ENCODE peak calls at places on chromosome 21, in seven cellular contexts. One of them, this sample, is unnamed.

GRCh38 chr21:37478821-37479220 is 112.2 kb downstream of the DYRK1A start:
- DNase-seq in Kasumi-1: no peak
- DNase-seq in LHCN-M2: no peak
- DNase-seq in NCI-H774: no peak
- DNase-seq in hypothalamus: no peak
- DNase-seq in EL: no peak
- DNase-seq in HCT116: no peak
- DNase-seq in this sample: no peak

GRCh38 chr21:28473530-28474225 is 519.0 kb downstream of the LTN1 start:
- DNase-seq in Kasumi-1: no peak
- DNase-seq in LHCN-M2: peak; percentile 62
- DNase-seq in NCI-H774: no peak
- DNase-seq in hypothalamus: no peak
- DNase-seq in EL: peak; percentile 12
- DNase-seq in HCT116: no peak
- DNase-seq in this sample: no peak

GRCh38 chr21:44065428-44065827 is 41.8 kb upstream of the PWP2 start:
- DNase-seq in Kasumi-1: peak; percentile 85
- DNase-seq in LHCN-M2: no peak
- DNase-seq in NCI-H774: no peak
- DNase-seq in hypothalamus: no peak
- DNase-seq in EL: peak; percentile 12
- DNase-seq in HCT116: no peak
- DNase-seq in this sample: peak; percentile 90

GRCh38 chr21:36297938-36298572 is 21.9 kb upstream of the MORC3 start:
- DNase-seq in Kasumi-1: peak; percentile 93
- DNase-seq in LHCN-M2: peak; percentile 26
- DNase-seq in NCI-H774: no peak
- DNase-seq in hypothalamus: no peak
- DNase-seq in EL: peak; percentile 10
- DNase-seq in HCT116: no peak
- DNase-seq in this sample: peak; percentile 78

GRCh38 chr21:37207441-37208009 is 59.6 kb downstream of the VPS26C start:
- DNase-seq in Kasumi-1: peak; percentile 55
- DNase-seq in LHCN-M2: peak; percentile 27
- DNase-seq in NCI-H774: no peak
- DNase-seq in hypothalamus: no peak
- DNase-seq in EL: no peak
- DNase-seq in HCT116: peak; percentile 59
- DNase-seq in this sample: peak; percentile 33

GRCh38 chr21:44509539-44509938 is 30.5 kb downstream of the KRTAP10-1 start:
- DNase-seq in Kasumi-1: peak; percentile 37
- DNase-seq in LHCN-M2: peak; percentile 14
- DNase-seq in NCI-H774: no peak
- DNase-seq in hypothalamus: no peak
- DNase-seq in EL: no peak
- DNase-seq in HCT116: peak; percentile 29
- DNase-seq in this sample: no peak

GRCh38 chr21:45655071-45655470 is 11.5 kb downstream of the PCBP3 start:
- DNase-seq in Kasumi-1: no peak
- DNase-seq in LHCN-M2: peak; percentile 24
- DNase-seq in NCI-H774: no peak
- DNase-seq in hypothalamus: no peak
- DNase-seq in EL: peak; percentile 15
- DNase-seq in HCT116: no peak
- DNase-seq in this sample: no peak

GRCh38 chr21:38869946-38870345 is 64.2 kb downstream of the ETS2 start:
- DNase-seq in Kasumi-1: no peak
- DNase-seq in LHCN-M2: peak; percentile 28
- DNase-seq in NCI-H774: peak; percentile 54
- DNase-seq in hypothalamus: no peak
- DNase-seq in EL: no peak
- DNase-seq in HCT116: no peak
- DNase-seq in this sample: no peak

GRCh38 chr21:41861987-41862386 is 17.2 kb downstream of the PRDM15 start:
- DNase-seq in Kasumi-1: no peak
- DNase-seq in LHCN-M2: no peak
- DNase-seq in NCI-H774: no peak
- DNase-seq in hypothalamus: no peak
- DNase-seq in EL: no peak
- DNase-seq in HCT116: no peak
- DNase-seq in this sample: no peak

GRCh38 chr21:33071878-33072306 is 2.0 kb downstream of the OLIG1 start:
- DNase-seq in Kasumi-1: peak; percentile 3
- DNase-seq in LHCN-M2: no peak
- DNase-seq in NCI-H774: no peak
- DNase-seq in hypothalamus: no peak
- DNase-seq in EL: peak; percentile 21
- DNase-seq in HCT116: no peak
- DNase-seq in this sample: peak; percentile 3

GRCh38 chr21:45417256-45417950 is 12.4 kb downstream of the COL18A1 start:
- DNase-seq in Kasumi-1: no peak
- DNase-seq in LHCN-M2: peak; percentile 46
- DNase-seq in NCI-H774: no peak
- DNase-seq in hypothalamus: no peak
- DNase-seq in EL: no peak
- DNase-seq in HCT116: no peak
- DNase-seq in this sample: no peak

GRCh38 chr21:41948404-41948895 is 5.4 kb downstream of the C2CD2 start:
- DNase-seq in Kasumi-1: no peak
- DNase-seq in LHCN-M2: peak; percentile 25
- DNase-seq in NCI-H774: no peak
- DNase-seq in hypothalamus: no peak
- DNase-seq in EL: no peak
- DNase-seq in HCT116: no peak
- DNase-seq in this sample: no peak

GRCh38 chr21:43294194-43294902 is 125.5 kb downstream of the CRYAA start:
- DNase-seq in Kasumi-1: no peak
- DNase-seq in LHCN-M2: no peak
- DNase-seq in NCI-H774: no peak
- DNase-seq in hypothalamus: no peak
- DNase-seq in EL: no peak
- DNase-seq in HCT116: no peak
- DNase-seq in this sample: no peak

GRCh38 chr21:26587621-26588260 is 14.7 kb upstream of the CYYR1 start:
- DNase-seq in Kasumi-1: no peak
- DNase-seq in LHCN-M2: peak; percentile 81
- DNase-seq in NCI-H774: no peak
- DNase-seq in hypothalamus: no peak
- DNase-seq in EL: peak; percentile 64
- DNase-seq in HCT116: no peak
- DNase-seq in this sample: no peak

GRCh38 chr21:16713331-16714114 is 799.3 kb upstream of the CXADR start:
- DNase-seq in Kasumi-1: no peak
- DNase-seq in LHCN-M2: peak; percentile 48
- DNase-seq in NCI-H774: no peak
- DNase-seq in hypothalamus: no peak
- DNase-seq in EL: no peak
- DNase-seq in HCT116: no peak
- DNase-seq in this sample: no peak

GRCh38 chr21:41926068-41926806 is 27.6 kb downstream of the C2CD2 start:
- DNase-seq in Kasumi-1: peak; percentile 79
- DNase-seq in LHCN-M2: peak; percentile 70
- DNase-seq in NCI-H774: no peak
- DNase-seq in hypothalamus: no peak
- DNase-seq in EL: peak; percentile 45
- DNase-seq in HCT116: no peak
- DNase-seq in this sample: peak; percentile 35

GRCh38 chr21:17387030-17387617 is 125.7 kb upstream of the CXADR start:
- DNase-seq in Kasumi-1: peak; percentile 85
- DNase-seq in LHCN-M2: peak; percentile 37
- DNase-seq in NCI-H774: peak; percentile 59
- DNase-seq in hypothalamus: no peak
- DNase-seq in EL: peak; percentile 63
- DNase-seq in HCT116: peak; percentile 51
- DNase-seq in this sample: peak; percentile 62

GRCh38 chr21:43597052-43597451 is 62.2 kb downstream of the HSF2BP start:
- DNase-seq in Kasumi-1: no peak
- DNase-seq in LHCN-M2: peak; percentile 88
- DNase-seq in NCI-H774: no peak
- DNase-seq in hypothalamus: no peak
- DNase-seq in EL: peak; percentile 85
- DNase-seq in HCT116: no peak
- DNase-seq in this sample: no peak

GRCh38 chr21:25639167-25639921 is at the start of gene JAM2:
- DNase-seq in Kasumi-1: peak; percentile 28
- DNase-seq in LHCN-M2: peak; percentile 74
- DNase-seq in NCI-H774: no peak
- DNase-seq in hypothalamus: peak; percentile 15
- DNase-seq in EL: peak; percentile 59
- DNase-seq in HCT116: no peak
- DNase-seq in this sample: peak; percentile 64

GRCh38 chr21:38289697-38290096 is 32.9 kb downstream of the KCNJ15 start:
- DNase-seq in Kasumi-1: peak; percentile 94
- DNase-seq in LHCN-M2: peak; percentile 100
- DNase-seq in NCI-H774: no peak
- DNase-seq in hypothalamus: no peak
- DNase-seq in EL: peak; percentile 98
- DNase-seq in HCT116: no peak
- DNase-seq in this sample: no peak

GRCh38 chr21:36428789-36429671 is 43.8 kb downstream of the CHAF1B start:
- DNase-seq in Kasumi-1: peak; percentile 3
- DNase-seq in LHCN-M2: no peak
- DNase-seq in NCI-H774: no peak
- DNase-seq in hypothalamus: no peak
- DNase-seq in EL: no peak
- DNase-seq in HCT116: no peak
- DNase-seq in this sample: no peak

GRCh38 chr21:32768530-32768929 is 3.0 kb downstream of the PAXBP1 start:
- DNase-seq in Kasumi-1: no peak
- DNase-seq in LHCN-M2: no peak
- DNase-seq in NCI-H774: no peak
- DNase-seq in hypothalamus: no peak
- DNase-seq in EL: no peak
- DNase-seq in HCT116: no peak
- DNase-seq in this sample: no peak

GRCh38 chr21:45120975-45121374 is 46.6 kb downstream of the ADARB1 start:
- DNase-seq in Kasumi-1: no peak
- DNase-seq in LHCN-M2: no peak
- DNase-seq in NCI-H774: no peak
- DNase-seq in hypothalamus: no peak
- DNase-seq in EL: no peak
- DNase-seq in HCT116: no peak
- DNase-seq in this sample: no peak

GRCh38 chr21:35438643-35439404 is 389.7 kb upstream of the RUNX1 start:
- DNase-seq in Kasumi-1: no peak
- DNase-seq in LHCN-M2: no peak
- DNase-seq in NCI-H774: peak; percentile 3
- DNase-seq in hypothalamus: no peak
- DNase-seq in EL: no peak
- DNase-seq in HCT116: no peak
- DNase-seq in this sample: peak; percentile 28

GRCh38 chr21:41768371-41769042 is 1.7 kb upstream of the RIPK4 start:
- DNase-seq in Kasumi-1: peak; percentile 28
- DNase-seq in LHCN-M2: peak; percentile 74
- DNase-seq in NCI-H774: peak; percentile 6
- DNase-seq in hypothalamus: no peak
- DNase-seq in EL: peak; percentile 86
- DNase-seq in HCT116: peak; percentile 32
- DNase-seq in this sample: peak; percentile 36

GRCh38 chr21:44083631-44084291 is 23.4 kb upstream of the PWP2 start:
- DNase-seq in Kasumi-1: no peak
- DNase-seq in LHCN-M2: no peak
- DNase-seq in NCI-H774: no peak
- DNase-seq in hypothalamus: no peak
- DNase-seq in EL: no peak
- DNase-seq in HCT116: no peak
- DNase-seq in this sample: peak; percentile 91

GRCh38 chr21:28742527-28742926 is 250.2 kb downstream of the LTN1 start:
- DNase-seq in Kasumi-1: no peak
- DNase-seq in LHCN-M2: peak; percentile 58
- DNase-seq in NCI-H774: no peak
- DNase-seq in hypothalamus: no peak
- DNase-seq in EL: peak; percentile 63
- DNase-seq in HCT116: no peak
- DNase-seq in this sample: no peak

GRCh38 chr21:42554251-42554937 is 40.7 kb downstream of the SLC37A1 start:
- DNase-seq in Kasumi-1: no peak
- DNase-seq in LHCN-M2: no peak
- DNase-seq in NCI-H774: no peak
- DNase-seq in hypothalamus: no peak
- DNase-seq in EL: no peak
- DNase-seq in HCT116: no peak
- DNase-seq in this sample: no peak

GRCh38 chr21:43603230-43603626 is 56.1 kb downstream of the HSF2BP start:
- DNase-seq in Kasumi-1: no peak
- DNase-seq in LHCN-M2: no peak
- DNase-seq in NCI-H774: no peak
- DNase-seq in hypothalamus: no peak
- DNase-seq in EL: no peak
- DNase-seq in HCT116: no peak
- DNase-seq in this sample: no peak

GRCh38 chr21:34807881-34808568 is 139.2 kb downstream of the CLIC6 start:
- DNase-seq in Kasumi-1: peak; percentile 48
- DNase-seq in LHCN-M2: peak; percentile 92
- DNase-seq in NCI-H774: no peak
- DNase-seq in hypothalamus: no peak
- DNase-seq in EL: peak; percentile 94
- DNase-seq in HCT116: peak; percentile 82
- DNase-seq in this sample: peak; percentile 87

GRCh38 chr21:33345751-33346238 is 21.0 kb downstream of the IFNAR1 start:
- DNase-seq in Kasumi-1: no peak
- DNase-seq in LHCN-M2: no peak
- DNase-seq in NCI-H774: no peak
- DNase-seq in hypothalamus: no peak
- DNase-seq in EL: no peak
- DNase-seq in HCT116: no peak
- DNase-seq in this sample: no peak

GRCh38 chr21:36589352-36589971 is 109.5 kb upstream of the SIM2 start:
- DNase-seq in Kasumi-1: peak; percentile 40
- DNase-seq in LHCN-M2: peak; percentile 54
- DNase-seq in NCI-H774: no peak
- DNase-seq in hypothalamus: no peak
- DNase-seq in EL: peak; percentile 61
- DNase-seq in HCT116: peak; percentile 59
- DNase-seq in this sample: peak; percentile 56

GRCh38 chr21:31366825-31367224 is 22.8 kb upstream of the TIAM1 start:
- DNase-seq in Kasumi-1: no peak
- DNase-seq in LHCN-M2: peak; percentile 90
- DNase-seq in NCI-H774: no peak
- DNase-seq in hypothalamus: no peak
- DNase-seq in EL: peak; percentile 75
- DNase-seq in HCT116: peak; percentile 98
- DNase-seq in this sample: no peak

GRCh38 chr21:33894736-33895288 is 20.8 kb downstream of the ATP5PO start:
- DNase-seq in Kasumi-1: peak; percentile 89
- DNase-seq in LHCN-M2: peak; percentile 84
- DNase-seq in NCI-H774: peak; percentile 13
- DNase-seq in hypothalamus: peak; percentile 23
- DNase-seq in EL: peak; percentile 90
- DNase-seq in HCT116: peak; percentile 27
- DNase-seq in this sample: peak; percentile 88

GRCh38 chr21:46317710-46318463 is 5.8 kb downstream of the C21orf58 start:
- DNase-seq in Kasumi-1: no peak
- DNase-seq in LHCN-M2: no peak
- DNase-seq in NCI-H774: peak; percentile 38
- DNase-seq in hypothalamus: no peak
- DNase-seq in EL: no peak
- DNase-seq in HCT116: no peak
- DNase-seq in this sample: no peak

GRCh38 chr21:41957991-41958766 is 4.4 kb upstream of the C2CD2 start:
- DNase-seq in Kasumi-1: no peak
- DNase-seq in LHCN-M2: peak; percentile 96
- DNase-seq in NCI-H774: no peak
- DNase-seq in hypothalamus: no peak
- DNase-seq in EL: peak; percentile 93
- DNase-seq in HCT116: peak; percentile 61
- DNase-seq in this sample: no peak